ENCODE peak calls at places on chromosomes 13 and 19, in four cellular contexts. V is psoas muscle, B is PC-3, X is HL-60. D is an unnamed sample.

GRCh38 chr13:22047785-22048104 is 376.9 kb downstream of the FGF9 start:
- DNase-seq in V (no peak), B (no peak), X (no peak), D (no peak)

GRCh38 chr13:94712812-94713555 is 639 bp upstream of the SOX21 start:
- DNase-seq in V (peak), B (peak), X (no peak), D (no peak)

GRCh38 chr13:114132419-114133121 is at the start of gene RASA3:
- DNase-seq in V (peak), B (peak), X (no peak), D (peak)

GRCh38 chr19:1269478-1270167 is 491 bp downstream of the CIRBP start:
- DNase-seq in V (peak), B (peak), X (no peak), D (peak)

GRCh38 chr19:3123956-3124355 is 11.9 kb upstream of the GNA15 start:
- DNase-seq in V (peak), B (no peak), X (no peak), D (no peak)

GRCh38 chr13:106143392-106143791 is 392.1 kb downstream of the EFNB2 start:
- DNase-seq in V (no peak), B (peak), X (no peak), D (no peak)

GRCh38 chr13:44309771-44310767 is 63.6 kb upstream of the SERP2 start:
- DNase-seq in V (peak), B (peak), X (no peak), D (no peak)

GRCh38 chr19:17469092-17469370 is 1.3 kb upstream of the SLC27A1 start:
- DNase-seq in V (no peak), B (no peak), X (no peak), D (no peak)

GRCh38 chr19:18109731-18110671 is 12.4 kb downstream of the MAST3 start:
- DNase-seq in V (peak), B (peak), X (no peak), D (peak)

GRCh38 chr13:64314286-64314685 is 2898.6 kb upstream of the PCDH20 start:
- DNase-seq in V (no peak), B (peak), X (no peak), D (no peak)

GRCh38 chr19:16447015-16447384 is 24.8 kb downstream of the EPS15L1 start:
- DNase-seq in V (peak), B (no peak), X (peak), D (peak)

GRCh38 chr13:100854091-100854490 is 179.5 kb upstream of the TMTC4 start:
- DNase-seq in V (no peak), B (no peak), X (no peak), D (no peak)

GRCh38 chr19:50328257-50329145 is 676 bp downstream of the KCNC3 start:
- DNase-seq in V (no peak), B (peak), X (no peak), D (peak)

GRCh38 chr13:24251525-24251924 is 57.9 kb upstream of the C1QTNF9 start:
- DNase-seq in V (no peak), B (no peak), X (no peak), D (peak)

GRCh38 chr13:114212096-114212495 is 22.6 kb upstream of the CDC16 start:
- DNase-seq in V (no peak), B (peak), X (no peak), D (peak)

GRCh38 chr19:42352216-42352892 is 26.9 kb downstream of the MEGF8 start:
- DNase-seq in V (no peak), B (peak), X (no peak), D (peak)

GRCh38 chr19:3207466-3208242 is 16.8 kb upstream of the CELF5 start:
- DNase-seq in V (no peak), B (no peak), X (no peak), D (no peak)

GRCh38 chr19:7442423-7442822 is 46.4 kb downstream of the PEX11G start:
- DNase-seq in V (no peak), B (no peak), X (no peak), D (no peak)

GRCh38 chr13:98581971-98582702 is 5.2 kb upstream of the STK24 start:
- DNase-seq in V (no peak), B (peak), X (no peak), D (peak)

GRCh38 chr13:43830481-43830873 is 43.7 kb upstream of the ENOX1 start:
- DNase-seq in V (no peak), B (peak), X (peak), D (no peak)

GRCh38 chr13:30257433-30258099 is 49.8 kb downstream of the KATNAL1 start:
- DNase-seq in V (no peak), B (no peak), X (no peak), D (no peak)

GRCh38 chr19:46049597-46049996 is 8.8 kb upstream of the IGFL4 start:
- DNase-seq in V (no peak), B (no peak), X (no peak), D (peak)
- TF ChIP-seq CTCF in V (no peak), B (peak), X (no peak), D (peak)

GRCh38 chr19:35154535-35155406 is at the start of gene FXYD5:
- DNase-seq in V (peak), B (peak), X (peak), D (peak)
- TF ChIP-seq CTCF in V (no peak), B (no peak), X (no peak), D (no peak)

GRCh38 chr19:13091400-13092161 is 11.1 kb downstream of the LYL1 start:
- DNase-seq in V (peak), B (no peak), X (no peak), D (no peak)
- TF ChIP-seq CTCF in V (no peak), B (no peak), X (no peak), D (no peak)

GRCh38 chr19:48752511-48753365 is at the start of gene FUT1:
- DNase-seq in V (peak), B (peak), X (no peak), D (peak)
- TF ChIP-seq CTCF in V (no peak), B (peak), X (no peak), D (no peak)

DNA sequence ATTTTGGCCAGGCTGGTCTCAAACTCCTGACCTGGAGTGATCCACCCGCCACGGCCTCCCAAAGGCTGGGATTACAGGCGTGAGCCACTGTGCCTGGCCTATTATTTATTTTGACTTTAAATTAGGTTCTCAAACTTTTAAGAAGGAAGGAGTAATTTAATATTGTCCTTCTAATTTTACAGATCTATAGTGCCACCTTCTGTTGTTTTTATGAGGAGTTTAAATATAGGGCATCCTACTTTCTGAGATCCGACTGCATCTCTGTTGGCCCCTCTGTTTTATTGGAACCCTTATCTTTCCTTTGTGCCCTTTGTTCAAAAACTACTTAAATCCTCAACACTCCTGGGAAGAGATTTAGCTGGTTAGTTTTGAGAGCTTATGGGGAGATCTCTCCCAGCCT is 25.4 kb upstream of the ZMYM5 start:
- DNase-seq in V (no peak), B (peak), X (no peak), D (no peak)
- TF ChIP-seq CTCF in V (peak), B (peak), X (no peak), D (peak)

GRCh38 chr13:60226507-60226906 is 62.8 kb upstream of the DIAPH3 start:
- DNase-seq in V (no peak), B (peak), X (no peak), D (peak)
- TF ChIP-seq CTCF in V (no peak), B (peak), X (no peak), D (no peak)

GRCh38 chr13:36847541-36848045 is 28.6 kb downstream of the RFXAP start:
- DNase-seq in V (no peak), B (no peak), X (no peak), D (no peak)

GRCh38 chr13:36850790-36851438 is 31.9 kb downstream of the RFXAP start:
- DNase-seq in V (no peak), B (no peak), X (no peak), D (peak)

GRCh38 chr13:36848228-36848982 is 29.4 kb downstream of the RFXAP start:
- DNase-seq in V (no peak), B (no peak), X (no peak), D (peak)
- TF ChIP-seq CTCF in V (no peak), B (no peak), X (no peak), D (no peak)

GRCh38 chr19:47520839-47521238 is 6.0 kb upstream of the NAPA start:
- DNase-seq in V (no peak), B (no peak), X (no peak), D (no peak)

GRCh38 chr19:47518854-47519253 is 4.0 kb upstream of the NAPA start:
- DNase-seq in V (no peak), B (no peak), X (no peak), D (no peak)

GRCh38 chr19:47523473-47523872 is 8.6 kb upstream of the NAPA start:
- DNase-seq in V (no peak), B (no peak), X (no peak), D (no peak)

GRCh38 chr19:47520343-47520806 is 5.5 kb upstream of the NAPA start:
- DNase-seq in V (no peak), B (peak), X (no peak), D (no peak)

DNA sequence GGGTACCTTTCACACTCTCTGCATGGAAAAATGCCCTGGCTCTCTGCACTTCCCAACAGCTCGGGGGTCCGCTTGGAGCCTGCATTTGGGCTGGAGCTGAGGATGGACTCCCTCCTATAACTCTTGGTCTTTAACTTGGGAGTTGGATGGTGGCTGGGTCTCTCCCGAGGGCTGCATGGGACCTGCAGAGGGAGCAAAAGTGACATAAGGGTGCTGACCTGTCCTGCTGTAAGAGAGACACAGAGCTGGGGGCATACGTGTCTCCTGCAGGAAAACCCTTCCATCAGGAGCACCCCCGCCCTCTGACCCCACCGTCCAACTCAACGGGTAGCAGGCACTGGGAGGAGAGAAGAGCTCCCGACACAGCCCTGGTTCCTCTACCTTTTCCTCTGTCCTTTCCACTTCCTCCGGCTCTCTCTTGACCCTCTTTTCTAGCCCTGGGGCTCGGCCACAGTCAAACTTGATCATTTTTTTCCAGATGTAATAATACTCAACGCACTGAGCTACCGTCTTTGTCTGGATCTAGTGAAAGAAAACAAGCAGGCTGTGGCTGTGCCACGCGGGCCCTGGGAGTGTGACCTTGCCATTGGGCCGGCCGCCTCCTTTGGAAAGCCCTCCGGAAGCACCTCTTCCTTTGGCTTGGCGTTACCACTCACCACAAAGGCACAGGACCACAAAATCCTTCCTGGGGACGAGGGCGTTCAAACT is 6.8 kb upstream of the NAPA start:
- DNase-seq in V (no peak), B (no peak), X (no peak), D (no peak)
- TF ChIP-seq CTCF in V (no peak), B (no peak), X (no peak), D (no peak)